ENCODE peak calls at places on chromosomes 4 and X, in seven cellular contexts. Y, D, X, V, G, W and U are unnamed samples.

GRCh38 chr4:184406915-184407314 is 67.4 kb downstream of the IRF2 start:
- DNase-seq in W (no peak), V (no peak), D (no peak), Y (no peak), X (no peak), G (no peak), U (no peak)

GRCh38 chrX:136880003-136880451 is 498 bp downstream of the RBMX start:
- DNase-seq in W (peak), V (peak), Y (no peak), D (peak), G (no peak), X (no peak), U (peak)

GRCh38 chrX:119155416-119156035 is 27.9 kb upstream of the KIAA1210 start:
- DNase-seq in V (no peak), X (peak), D (no peak), W (peak), G (peak), Y (no peak), U (no peak)

GRCh38 chr4:167918077-167918476 is 174.3 kb upstream of the ANXA10 start:
- DNase-seq in Y (no peak), V (no peak), G (no peak), W (no peak), X (no peak), D (no peak), U (no peak)

GRCh38 chr4:40418430-40419230 is 83.5 kb downstream of the CHRNA9 start:
- DNase-seq in G (no peak), D (no peak), V (no peak), W (no peak), X (no peak), Y (no peak), U (no peak)

GRCh38 chr4:109411964-109412363 is 21.7 kb upstream of the SEC24B start:
- DNase-seq in X (peak), D (no peak), Y (no peak), W (no peak), G (no peak), V (peak), U (peak)

GRCh38 chrX:65821721-65822496 is 154.5 kb downstream of the MSN start:
- DNase-seq in Y (peak), X (no peak), V (peak), G (no peak), W (no peak), D (peak), U (no peak)

GRCh38 chr4:6201580-6202091 is 1.3 kb upstream of the JAKMIP1 start:
- DNase-seq in W (no peak), V (no peak), G (no peak), Y (no peak), X (no peak), D (no peak), U (no peak)

GRCh38 chrX:44344687-44345086 is 1.2 kb upstream of the EFHC2 start:
- DNase-seq in D (no peak), W (peak), V (no peak), X (no peak), G (no peak), Y (no peak), U (no peak)

GRCh38 chr4:158208931-158209640 is 1.2 kb upstream of the TMEM144 start:
- DNase-seq in V (no peak), Y (no peak), D (no peak), G (no peak), W (no peak), X (peak), U (no peak)

GRCh38 chrX:120617996-120618630 is 11.7 kb downstream of the C1GALT1C1 start:
- DNase-seq in D (no peak), W (no peak), Y (no peak), G (no peak), V (no peak), X (no peak), U (no peak)

GRCh38 chr4:140125374-140125773 is 28.6 kb downstream of the MAML3 start:
- DNase-seq in G (no peak), X (no peak), D (no peak), V (no peak), W (no peak), Y (no peak), U (no peak)

GRCh38 chr4:108813261-108813660 is 50.4 kb upstream of the ETNPPL start:
- DNase-seq in D (no peak), G (no peak), V (no peak), Y (no peak), X (no peak), W (no peak), U (no peak)

GRCh38 chr4:26930964-26931363 is 70.3 kb downstream of the STIM2 start:
- DNase-seq in X (peak), V (peak), D (no peak), W (no peak), Y (no peak), G (no peak), U (no peak)